ENCODE peak calls at places on chromosomes 13 and 19, in seven cellular contexts. One of them, this sample, is unnamed.
A peak's percentile ranks its signal among the peaks of the same experiment; 100 is the strongest.

GRCh38 chr19:4152241-4152998 is 1.0 kb upstream of the CREB3L3 start:
- DNase-seq in NCI-H1417: no peak
- DNase-seq in ovary: no peak
- DNase-seq in stimulated activated CD4-positive, alpha-beta T cell treated with anti-CD3 and anti-CD28 coated beads, Interleukin-1b, Interleukin-23, amount 100 ng/mL, for 1 hour: no peak
- DNase-seq in AG04449: no peak
- DNase-seq in mucosa of descending colon: no peak
- DNase-seq in stimulated activated CD8-positive, alpha-beta memory T cell treated with anti-CD3 and anti-CD28 coated beads, Interleukin-15, amount 100 ng/mL, for 1 hour: no peak
- DNase-seq in this sample: no peak

GRCh38 chr19:54644056-54644455 is 13.8 kb downstream of the LILRB1 start:
- DNase-seq in AG04449: no peak
- DNase-seq in ovary: no peak
- DNase-seq in stimulated activated CD4-positive, alpha-beta T cell treated with anti-CD3 and anti-CD28 coated beads, Interleukin-1b, Interleukin-23, amount 100 ng/mL, for 1 hour: no peak
- DNase-seq in stimulated activated CD8-positive, alpha-beta memory T cell treated with anti-CD3 and anti-CD28 coated beads, Interleukin-15, amount 100 ng/mL, for 1 hour: no peak
- DNase-seq in NCI-H1417: no peak
- DNase-seq in mucosa of descending colon: no peak
- DNase-seq in this sample: no peak

GRCh38 chr13:54367639-54368271 is 1339.1 kb downstream of the OLFM4 start:
- DNase-seq in AG04449: no peak
- DNase-seq in ovary: no peak
- DNase-seq in stimulated activated CD4-positive, alpha-beta T cell treated with anti-CD3 and anti-CD28 coated beads, Interleukin-1b, Interleukin-23, amount 100 ng/mL, for 1 hour: no peak
- DNase-seq in mucosa of descending colon: no peak
- DNase-seq in NCI-H1417: no peak
- DNase-seq in stimulated activated CD8-positive, alpha-beta memory T cell treated with anti-CD3 and anti-CD28 coated beads, Interleukin-15, amount 100 ng/mL, for 1 hour: no peak
- DNase-seq in this sample: peak; percentile 10

GRCh38 chr13:87982436-87982835 is 311.3 kb downstream of the SLITRK5 start:
- DNase-seq in stimulated activated CD4-positive, alpha-beta T cell treated with anti-CD3 and anti-CD28 coated beads, Interleukin-1b, Interleukin-23, amount 100 ng/mL, for 1 hour: no peak
- DNase-seq in ovary: no peak
- DNase-seq in stimulated activated CD8-positive, alpha-beta memory T cell treated with anti-CD3 and anti-CD28 coated beads, Interleukin-15, amount 100 ng/mL, for 1 hour: no peak
- DNase-seq in mucosa of descending colon: no peak
- DNase-seq in AG04449: no peak
- DNase-seq in NCI-H1417: no peak
- DNase-seq in this sample: no peak

GRCh38 chr19:7435602-7436001 is 53.2 kb downstream of the PEX11G start:
- DNase-seq in ovary: no peak
- DNase-seq in NCI-H1417: no peak
- DNase-seq in stimulated activated CD4-positive, alpha-beta T cell treated with anti-CD3 and anti-CD28 coated beads, Interleukin-1b, Interleukin-23, amount 100 ng/mL, for 1 hour: no peak
- DNase-seq in AG04449: no peak
- DNase-seq in stimulated activated CD8-positive, alpha-beta memory T cell treated with anti-CD3 and anti-CD28 coated beads, Interleukin-15, amount 100 ng/mL, for 1 hour: no peak
- DNase-seq in mucosa of descending colon: no peak
- DNase-seq in this sample: no peak

GRCh38 chr13:111304041-111304544 is 16.3 kb upstream of the TEX29 start:
- DNase-seq in stimulated activated CD4-positive, alpha-beta T cell treated with anti-CD3 and anti-CD28 coated beads, Interleukin-1b, Interleukin-23, amount 100 ng/mL, for 1 hour: no peak
- DNase-seq in ovary: no peak
- DNase-seq in stimulated activated CD8-positive, alpha-beta memory T cell treated with anti-CD3 and anti-CD28 coated beads, Interleukin-15, amount 100 ng/mL, for 1 hour: no peak
- DNase-seq in NCI-H1417: no peak
- DNase-seq in mucosa of descending colon: no peak
- DNase-seq in AG04449: no peak
- DNase-seq in this sample: no peak

GRCh38 chr19:20070691-20071090 is 7.1 kb upstream of the ZNF90 start:
- DNase-seq in mucosa of descending colon: no peak
- DNase-seq in NCI-H1417: no peak
- DNase-seq in stimulated activated CD8-positive, alpha-beta memory T cell treated with anti-CD3 and anti-CD28 coated beads, Interleukin-15, amount 100 ng/mL, for 1 hour: no peak
- DNase-seq in AG04449: no peak
- DNase-seq in ovary: no peak
- DNase-seq in stimulated activated CD4-positive, alpha-beta T cell treated with anti-CD3 and anti-CD28 coated beads, Interleukin-1b, Interleukin-23, amount 100 ng/mL, for 1 hour: no peak
- DNase-seq in this sample: no peak

GRCh38 chr19:51959791-51960190 is 26.8 kb downstream of the ZNF350 start:
- DNase-seq in NCI-H1417: no peak
- DNase-seq in ovary: no peak
- DNase-seq in AG04449: no peak
- DNase-seq in stimulated activated CD4-positive, alpha-beta T cell treated with anti-CD3 and anti-CD28 coated beads, Interleukin-1b, Interleukin-23, amount 100 ng/mL, for 1 hour: no peak
- DNase-seq in mucosa of descending colon: no peak
- DNase-seq in stimulated activated CD8-positive, alpha-beta memory T cell treated with anti-CD3 and anti-CD28 coated beads, Interleukin-15, amount 100 ng/mL, for 1 hour: no peak
- DNase-seq in this sample: no peak

GRCh38 chr13:22154041-22154440 is 483.2 kb downstream of the FGF9 start:
- DNase-seq in AG04449: no peak
- DNase-seq in mucosa of descending colon: no peak
- DNase-seq in stimulated activated CD8-positive, alpha-beta memory T cell treated with anti-CD3 and anti-CD28 coated beads, Interleukin-15, amount 100 ng/mL, for 1 hour: no peak
- DNase-seq in stimulated activated CD4-positive, alpha-beta T cell treated with anti-CD3 and anti-CD28 coated beads, Interleukin-1b, Interleukin-23, amount 100 ng/mL, for 1 hour: no peak
- DNase-seq in ovary: no peak
- DNase-seq in NCI-H1417: no peak
- DNase-seq in this sample: no peak

GRCh38 chr13:42393573-42394360 is 121.8 kb downstream of the AKAP11 start:
- DNase-seq in AG04449: no peak
- DNase-seq in stimulated activated CD4-positive, alpha-beta T cell treated with anti-CD3 and anti-CD28 coated beads, Interleukin-1b, Interleukin-23, amount 100 ng/mL, for 1 hour: no peak
- DNase-seq in mucosa of descending colon: no peak
- DNase-seq in stimulated activated CD8-positive, alpha-beta memory T cell treated with anti-CD3 and anti-CD28 coated beads, Interleukin-15, amount 100 ng/mL, for 1 hour: no peak
- DNase-seq in ovary: no peak
- DNase-seq in NCI-H1417: no peak
- DNase-seq in this sample: peak; percentile 51

GRCh38 chr13:100305398-100305797 is 216.5 kb downstream of the PCCA start:
- DNase-seq in mucosa of descending colon: no peak
- DNase-seq in ovary: no peak
- DNase-seq in stimulated activated CD8-positive, alpha-beta memory T cell treated with anti-CD3 and anti-CD28 coated beads, Interleukin-15, amount 100 ng/mL, for 1 hour: no peak
- DNase-seq in AG04449: no peak
- DNase-seq in stimulated activated CD4-positive, alpha-beta T cell treated with anti-CD3 and anti-CD28 coated beads, Interleukin-1b, Interleukin-23, amount 100 ng/mL, for 1 hour: no peak
- DNase-seq in NCI-H1417: no peak
- DNase-seq in this sample: no peak

GRCh38 chr19:13036366-13036976 is 41.2 kb downstream of the NFIX start:
- DNase-seq in mucosa of descending colon: peak; percentile 81
- DNase-seq in NCI-H1417: peak; percentile 94
- DNase-seq in stimulated activated CD8-positive, alpha-beta memory T cell treated with anti-CD3 and anti-CD28 coated beads, Interleukin-15, amount 100 ng/mL, for 1 hour: no peak
- DNase-seq in stimulated activated CD4-positive, alpha-beta T cell treated with anti-CD3 and anti-CD28 coated beads, Interleukin-1b, Interleukin-23, amount 100 ng/mL, for 1 hour: no peak
- DNase-seq in AG04449: no peak
- DNase-seq in ovary: no peak
- DNase-seq in this sample: peak; percentile 93

GRCh38 chr13:110548891-110549794 is 12.4 kb downstream of the RAB20 start:
- DNase-seq in NCI-H1417: no peak
- DNase-seq in AG04449: no peak
- DNase-seq in stimulated activated CD8-positive, alpha-beta memory T cell treated with anti-CD3 and anti-CD28 coated beads, Interleukin-15, amount 100 ng/mL, for 1 hour: no peak
- DNase-seq in ovary: no peak
- DNase-seq in stimulated activated CD4-positive, alpha-beta T cell treated with anti-CD3 and anti-CD28 coated beads, Interleukin-1b, Interleukin-23, amount 100 ng/mL, for 1 hour: no peak
- DNase-seq in mucosa of descending colon: no peak
- DNase-seq in this sample: no peak

GRCh38 chr19:33634361-33635091 is 12.8 kb downstream of the CHST8 start:
- DNase-seq in ovary: no peak
- DNase-seq in stimulated activated CD4-positive, alpha-beta T cell treated with anti-CD3 and anti-CD28 coated beads, Interleukin-1b, Interleukin-23, amount 100 ng/mL, for 1 hour: no peak
- DNase-seq in NCI-H1417: no peak
- DNase-seq in AG04449: no peak
- DNase-seq in stimulated activated CD8-positive, alpha-beta memory T cell treated with anti-CD3 and anti-CD28 coated beads, Interleukin-15, amount 100 ng/mL, for 1 hour: no peak
- DNase-seq in mucosa of descending colon: no peak
- DNase-seq in this sample: no peak

GRCh38 chr13:99619207-99619606 is 117.9 kb downstream of the TM9SF2 start:
- DNase-seq in mucosa of descending colon: no peak
- DNase-seq in stimulated activated CD8-positive, alpha-beta memory T cell treated with anti-CD3 and anti-CD28 coated beads, Interleukin-15, amount 100 ng/mL, for 1 hour: no peak
- DNase-seq in stimulated activated CD4-positive, alpha-beta T cell treated with anti-CD3 and anti-CD28 coated beads, Interleukin-1b, Interleukin-23, amount 100 ng/mL, for 1 hour: no peak
- DNase-seq in AG04449: no peak
- DNase-seq in NCI-H1417: no peak
- DNase-seq in ovary: no peak
- DNase-seq in this sample: no peak

GRCh38 chr13:20482275-20482761 is 43.3 kb downstream of the CRYL1 start:
- DNase-seq in stimulated activated CD8-positive, alpha-beta memory T cell treated with anti-CD3 and anti-CD28 coated beads, Interleukin-15, amount 100 ng/mL, for 1 hour: no peak
- DNase-seq in stimulated activated CD4-positive, alpha-beta T cell treated with anti-CD3 and anti-CD28 coated beads, Interleukin-1b, Interleukin-23, amount 100 ng/mL, for 1 hour: no peak
- DNase-seq in AG04449: no peak
- DNase-seq in NCI-H1417: no peak
- DNase-seq in mucosa of descending colon: no peak
- DNase-seq in ovary: no peak
- DNase-seq in this sample: no peak

GRCh38 chr13:95035311-95036109 is 265.7 kb downstream of the ABCC4 start:
- DNase-seq in stimulated activated CD8-positive, alpha-beta memory T cell treated with anti-CD3 and anti-CD28 coated beads, Interleukin-15, amount 100 ng/mL, for 1 hour: no peak
- DNase-seq in ovary: no peak
- DNase-seq in AG04449: no peak
- DNase-seq in mucosa of descending colon: no peak
- DNase-seq in stimulated activated CD4-positive, alpha-beta T cell treated with anti-CD3 and anti-CD28 coated beads, Interleukin-1b, Interleukin-23, amount 100 ng/mL, for 1 hour: no peak
- DNase-seq in NCI-H1417: peak; percentile 15
- DNase-seq in this sample: no peak

GRCh38 chr13:98921786-98922185 is 56.1 kb downstream of the DOCK9 start:
- DNase-seq in AG04449: no peak
- DNase-seq in stimulated activated CD4-positive, alpha-beta T cell treated with anti-CD3 and anti-CD28 coated beads, Interleukin-1b, Interleukin-23, amount 100 ng/mL, for 1 hour: no peak
- DNase-seq in NCI-H1417: no peak
- DNase-seq in ovary: no peak
- DNase-seq in mucosa of descending colon: no peak
- DNase-seq in stimulated activated CD8-positive, alpha-beta memory T cell treated with anti-CD3 and anti-CD28 coated beads, Interleukin-15, amount 100 ng/mL, for 1 hour: no peak
- DNase-seq in this sample: no peak